ENCODE peak calls at places on chromosomes 6 and 20, in four cellular contexts. One of them, this sample, is unnamed.

GRCh38 chr20:16821211-16822089 is 73.3 kb downstream of the OTOR start:
- DNase-seq in endothelial cell: peak; percentile 41
- DNase-seq in adrenal gland: peak; percentile 35
- DNase-seq in lung: no peak
- DNase-seq in this sample: peak; percentile 58

GRCh38 chr20:63196756-63197470 is 19.0 kb downstream of the YTHDF1 start:
- DNase-seq in endothelial cell: no peak
- DNase-seq in adrenal gland: no peak
- DNase-seq in lung: no peak
- DNase-seq in this sample: no peak

GRCh38 chr6:39357998-39358686 is 35.6 kb upstream of the KCNK16 start:
- DNase-seq in adrenal gland: peak; percentile 68
- DNase-seq in lung: no peak
- DNase-seq in endothelial cell: no peak
- DNase-seq in this sample: peak; percentile 33

GRCh38 chr6:118042855-118043254 is 135.8 kb downstream of the SLC35F1 start:
- DNase-seq in adrenal gland: no peak
- DNase-seq in lung: no peak
- DNase-seq in endothelial cell: no peak
- DNase-seq in this sample: no peak

GRCh38 chr6:154991207-154991606 is 3.9 kb upstream of the TIAM2 start:
- DNase-seq in adrenal gland: no peak
- DNase-seq in endothelial cell: no peak
- DNase-seq in lung: no peak
- DNase-seq in this sample: no peak

GRCh38 chr6:96675617-96676016 is 112.7 kb downstream of the FHL5 start:
- DNase-seq in adrenal gland: no peak
- DNase-seq in endothelial cell: no peak
- DNase-seq in lung: no peak
- DNase-seq in this sample: no peak

GRCh38 chr6:136344420-136344819 is 54.8 kb upstream of the BCLAF1 start:
- DNase-seq in endothelial cell: no peak
- DNase-seq in adrenal gland: no peak
- DNase-seq in lung: no peak
- DNase-seq in this sample: no peak

GRCh38 chr20:12166053-12166717 is 248.5 kb downstream of the BTBD3 start:
- DNase-seq in adrenal gland: no peak
- DNase-seq in lung: peak; percentile 36
- DNase-seq in endothelial cell: no peak
- DNase-seq in this sample: no peak

GRCh38 chr6:15477746-15478145 is 185.1 kb downstream of the DTNBP1 start:
- DNase-seq in adrenal gland: no peak
- DNase-seq in endothelial cell: no peak
- DNase-seq in lung: no peak
- DNase-seq in this sample: no peak

GRCh38 chr6:32439708-32440214 is at the start of gene HLA-DRA:
- DNase-seq in endothelial cell: peak; percentile 46
- DNase-seq in lung: peak; percentile 62
- DNase-seq in adrenal gland: no peak
- DNase-seq in this sample: peak; percentile 66

GRCh38 chr20:57378646-57379262 is 12.4 kb upstream of the RBM38 start:
- DNase-seq in endothelial cell: no peak
- DNase-seq in adrenal gland: no peak
- DNase-seq in lung: no peak
- DNase-seq in this sample: no peak

GRCh38 chr6:2848851-2849250 is 7.2 kb upstream of the SERPINB1 start:
- DNase-seq in lung: no peak
- DNase-seq in endothelial cell: no peak
- DNase-seq in adrenal gland: no peak
- DNase-seq in this sample: no peak

GRCh38 chr6:122789078-122789861 is at the start of gene SMPDL3A:
- DNase-seq in endothelial cell: peak; percentile 91
- DNase-seq in lung: peak; percentile 61
- DNase-seq in adrenal gland: peak; percentile 90
- DNase-seq in this sample: peak; percentile 56

GRCh38 chr20:3218307-3218988 is 9.2 kb downstream of the ITPA start:
- DNase-seq in endothelial cell: peak; percentile 86
- DNase-seq in adrenal gland: peak; percentile 67
- DNase-seq in lung: peak; percentile 72
- DNase-seq in this sample: peak; percentile 62

GRCh38 chr6:158374020-158374419 is 61.8 kb downstream of the TULP4 start:
- DNase-seq in adrenal gland: peak; percentile 30
- DNase-seq in lung: no peak
- DNase-seq in endothelial cell: no peak
- DNase-seq in this sample: no peak

GRCh38 chr6:11248974-11249761 is 16.7 kb upstream of the NEDD9 start:
- DNase-seq in adrenal gland: no peak
- DNase-seq in lung: no peak
- DNase-seq in endothelial cell: no peak
- DNase-seq in this sample: no peak

GRCh38 chr20:19519461-19519860 is 238.6 kb upstream of the RIN2 start:
- DNase-seq in adrenal gland: no peak
- DNase-seq in endothelial cell: no peak
- DNase-seq in lung: no peak
- DNase-seq in this sample: no peak

GRCh38 chr6:134400941-134401340 is 83.0 kb upstream of the SGK1 start:
- DNase-seq in adrenal gland: no peak
- DNase-seq in endothelial cell: no peak
- DNase-seq in lung: no peak
- DNase-seq in this sample: no peak

This sample was measured in Kasumi-1.